ENCODE peak calls at places on chromosomes 4 and X, in eight cellular contexts. One of them, this sample, is unnamed.

GRCh38 chrX:86047174-86047991 is at the start of gene CHM:
- DNase-seq in A549: peak
- DNase-seq in M059J: peak
- DNase-seq in fibroblast of mammary gland: peak
- DNase-seq in AG04450: peak
- DNase-seq in stimulated activated CD4-positive, alpha-beta T cell treated with anti-CD3 and anti-CD28 coated beads, Interleukin-15, amount 100 ng/mL, for 1 hour: peak
- DNase-seq in Right ventricle myocardium superior: peak
- DNase-seq in EL: peak
- DNase-seq in this sample: peak

GRCh38 chr4:40330536-40330935 is 4.6 kb upstream of the CHRNA9 start:
- DNase-seq in A549: no peak
- DNase-seq in M059J: no peak
- DNase-seq in fibroblast of mammary gland: no peak
- DNase-seq in AG04450: no peak
- DNase-seq in stimulated activated CD4-positive, alpha-beta T cell treated with anti-CD3 and anti-CD28 coated beads, Interleukin-15, amount 100 ng/mL, for 1 hour: no peak
- DNase-seq in Right ventricle myocardium superior: no peak
- DNase-seq in EL: no peak
- DNase-seq in this sample: no peak

GRCh38 chr4:1802151-1802715 is 9.1 kb downstream of the FGFR3 start:
- DNase-seq in A549: no peak
- DNase-seq in M059J: no peak
- DNase-seq in fibroblast of mammary gland: peak
- DNase-seq in AG04450: no peak
- DNase-seq in stimulated activated CD4-positive, alpha-beta T cell treated with anti-CD3 and anti-CD28 coated beads, Interleukin-15, amount 100 ng/mL, for 1 hour: no peak
- DNase-seq in Right ventricle myocardium superior: no peak
- DNase-seq in EL: no peak
- DNase-seq in this sample: peak

GRCh38 chrX:123493857-123494256 is 239.0 kb downstream of the THOC2 start:
- DNase-seq in A549: no peak
- DNase-seq in M059J: no peak
- DNase-seq in fibroblast of mammary gland: no peak
- DNase-seq in AG04450: no peak
- DNase-seq in stimulated activated CD4-positive, alpha-beta T cell treated with anti-CD3 and anti-CD28 coated beads, Interleukin-15, amount 100 ng/mL, for 1 hour: no peak
- DNase-seq in Right ventricle myocardium superior: no peak
- DNase-seq in EL: no peak
- DNase-seq in this sample: no peak

GRCh38 chr4:152161676-152162330 is 374.1 kb downstream of the FBXW7 start:
- DNase-seq in A549: no peak
- DNase-seq in M059J: peak
- DNase-seq in fibroblast of mammary gland: no peak
- DNase-seq in AG04450: no peak
- DNase-seq in stimulated activated CD4-positive, alpha-beta T cell treated with anti-CD3 and anti-CD28 coated beads, Interleukin-15, amount 100 ng/mL, for 1 hour: no peak
- DNase-seq in Right ventricle myocardium superior: no peak
- DNase-seq in EL: no peak
- DNase-seq in this sample: no peak

GRCh38 chrX:41259516-41259915 is 74.4 kb upstream of the DDX3X start:
- DNase-seq in A549: no peak
- DNase-seq in M059J: no peak
- DNase-seq in fibroblast of mammary gland: peak
- DNase-seq in AG04450: no peak
- DNase-seq in stimulated activated CD4-positive, alpha-beta T cell treated with anti-CD3 and anti-CD28 coated beads, Interleukin-15, amount 100 ng/mL, for 1 hour: no peak
- DNase-seq in Right ventricle myocardium superior: no peak
- DNase-seq in EL: peak
- DNase-seq in this sample: no peak

GRCh38 chr4:185304944-185305690 is 90.6 kb downstream of the LRP2BP start:
- DNase-seq in A549: no peak
- DNase-seq in M059J: peak
- DNase-seq in fibroblast of mammary gland: peak
- DNase-seq in AG04450: no peak
- DNase-seq in stimulated activated CD4-positive, alpha-beta T cell treated with anti-CD3 and anti-CD28 coated beads, Interleukin-15, amount 100 ng/mL, for 1 hour: no peak
- DNase-seq in Right ventricle myocardium superior: no peak
- DNase-seq in EL: peak
- DNase-seq in this sample: no peak

GRCh38 chr4:152301381-152301780 is 234.5 kb downstream of the FBXW7 start:
- DNase-seq in A549: no peak
- DNase-seq in M059J: no peak
- DNase-seq in fibroblast of mammary gland: no peak
- DNase-seq in AG04450: no peak
- DNase-seq in stimulated activated CD4-positive, alpha-beta T cell treated with anti-CD3 and anti-CD28 coated beads, Interleukin-15, amount 100 ng/mL, for 1 hour: no peak
- DNase-seq in Right ventricle myocardium superior: no peak
- DNase-seq in EL: no peak
- DNase-seq in this sample: no peak